ENCODE peak calls at places on chromosomes 1 and 21, in six cellular contexts. One of them, this sample, is unnamed.

GRCh38 chr1:246639732-246640131 is 73.5 kb downstream of the CNST start:
- DNase-seq in body of pancreas: no peak
- DNase-seq in stomach: no peak
- DNase-seq in spleen: no peak
- DNase-seq in astrocyte of the spinal cord: no peak
- DNase-seq in lower lobe of right lung: no peak
- DNase-seq in this sample: no peak

GRCh38 chr1:84773933-84774497 is 83.8 kb upstream of the SSX2IP start:
- DNase-seq in body of pancreas: no peak
- DNase-seq in stomach: no peak
- DNase-seq in spleen: no peak
- DNase-seq in astrocyte of the spinal cord: no peak
- DNase-seq in lower lobe of right lung: no peak
- DNase-seq in this sample: no peak

GRCh38 chr1:52296345-52296744 is 69.7 kb downstream of the CC2D1B start:
- DNase-seq in body of pancreas: peak
- DNase-seq in stomach: no peak
- DNase-seq in spleen: no peak
- DNase-seq in astrocyte of the spinal cord: peak
- DNase-seq in lower lobe of right lung: no peak
- DNase-seq in this sample: peak

GRCh38 chr1:39342776-39343175 is 138.3 kb downstream of the MACF1 start:
- DNase-seq in body of pancreas: no peak
- DNase-seq in stomach: no peak
- DNase-seq in spleen: no peak
- DNase-seq in astrocyte of the spinal cord: no peak
- DNase-seq in lower lobe of right lung: no peak
- DNase-seq in this sample: no peak

GRCh38 chr1:214380418-214380817 is 99.5 kb downstream of the SMYD2 start:
- DNase-seq in body of pancreas: no peak
- DNase-seq in stomach: no peak
- DNase-seq in spleen: no peak
- DNase-seq in astrocyte of the spinal cord: no peak
- DNase-seq in lower lobe of right lung: no peak
- DNase-seq in this sample: no peak

GRCh38 chr1:29333008-29333407 is 96.7 kb downstream of the PTPRU start:
- DNase-seq in body of pancreas: peak
- DNase-seq in stomach: no peak
- DNase-seq in spleen: no peak
- DNase-seq in astrocyte of the spinal cord: no peak
- DNase-seq in lower lobe of right lung: no peak
- DNase-seq in this sample: no peak

GRCh38 chr1:108732398-108732797 is 14.1 kb upstream of the STXBP3 start:
- DNase-seq in body of pancreas: no peak
- DNase-seq in stomach: no peak
- DNase-seq in spleen: no peak
- DNase-seq in astrocyte of the spinal cord: no peak
- DNase-seq in lower lobe of right lung: no peak
- DNase-seq in this sample: no peak

GRCh38 chr21:42570841-42571387 is 57.3 kb downstream of the SLC37A1 start:
- DNase-seq in body of pancreas: peak
- DNase-seq in stomach: peak
- DNase-seq in spleen: peak
- DNase-seq in astrocyte of the spinal cord: no peak
- DNase-seq in lower lobe of right lung: peak
- DNase-seq in this sample: no peak

GRCh38 chr1:37449936-37450335 is 24.4 kb upstream of the ZC3H12A start:
- DNase-seq in body of pancreas: no peak
- DNase-seq in stomach: no peak
- DNase-seq in spleen: peak
- DNase-seq in astrocyte of the spinal cord: no peak
- DNase-seq in lower lobe of right lung: peak
- DNase-seq in this sample: no peak

GRCh38 chr21:45102391-45102932 is 28.1 kb downstream of the ADARB1 start:
- DNase-seq in body of pancreas: no peak
- DNase-seq in stomach: peak
- DNase-seq in spleen: no peak
- DNase-seq in astrocyte of the spinal cord: no peak
- DNase-seq in lower lobe of right lung: no peak
- DNase-seq in this sample: no peak

GRCh38 chr1:160767417-160768294 is 28.3 kb upstream of the LY9 start:
- DNase-seq in body of pancreas: no peak
- DNase-seq in stomach: no peak
- DNase-seq in spleen: no peak
- DNase-seq in astrocyte of the spinal cord: no peak
- DNase-seq in lower lobe of right lung: no peak
- DNase-seq in this sample: no peak

DNA sequence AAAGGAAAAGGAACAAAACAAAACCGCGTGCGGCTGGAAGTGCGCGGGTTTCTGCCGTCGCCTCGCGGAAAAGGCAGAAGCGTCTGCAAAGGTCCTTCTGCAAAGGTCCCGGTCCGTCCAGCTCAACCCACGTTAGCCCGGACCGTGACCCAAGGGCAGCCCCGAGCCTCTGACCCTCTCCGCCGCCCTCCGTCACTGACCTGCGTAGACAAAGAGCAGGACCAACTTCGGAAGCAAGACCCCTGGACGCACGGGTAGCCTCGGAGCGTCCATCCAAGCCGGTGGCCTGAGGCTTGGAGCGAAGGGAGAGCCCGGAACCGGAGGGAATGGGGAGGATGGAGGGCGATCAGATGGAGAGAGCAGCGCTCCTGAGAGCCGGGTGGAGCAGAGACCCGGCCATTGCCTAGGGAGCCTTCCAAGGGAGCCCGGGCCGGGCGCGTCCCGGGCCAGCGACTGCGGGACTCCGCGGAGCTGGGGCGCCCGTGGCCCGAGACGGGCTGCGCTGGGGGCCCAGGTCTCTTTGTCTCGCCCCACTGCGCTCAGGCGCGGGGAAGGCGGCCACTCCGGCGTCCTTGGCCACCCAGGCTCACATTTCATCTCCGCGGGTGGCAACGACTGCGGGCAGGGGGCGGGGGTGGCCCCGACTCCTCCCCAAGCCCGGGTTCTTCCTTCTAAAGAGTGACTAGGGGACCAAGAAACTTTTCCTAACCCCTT is at the start of gene CYYR1:
- DNase-seq in body of pancreas: no peak
- DNase-seq in stomach: no peak
- DNase-seq in spleen: peak
- DNase-seq in astrocyte of the spinal cord: peak
- DNase-seq in lower lobe of right lung: peak
- DNase-seq in this sample: no peak
- H3K4me3 ChIP-seq in body of pancreas: no peak
- H3K4me3 ChIP-seq in stomach: peak
- H3K4me3 ChIP-seq in spleen: peak
- H3K4me3 ChIP-seq in astrocyte of the spinal cord: peak
- H3K4me3 ChIP-seq in lower lobe of right lung: peak
- H3K4me3 ChIP-seq in this sample: peak

DNA sequence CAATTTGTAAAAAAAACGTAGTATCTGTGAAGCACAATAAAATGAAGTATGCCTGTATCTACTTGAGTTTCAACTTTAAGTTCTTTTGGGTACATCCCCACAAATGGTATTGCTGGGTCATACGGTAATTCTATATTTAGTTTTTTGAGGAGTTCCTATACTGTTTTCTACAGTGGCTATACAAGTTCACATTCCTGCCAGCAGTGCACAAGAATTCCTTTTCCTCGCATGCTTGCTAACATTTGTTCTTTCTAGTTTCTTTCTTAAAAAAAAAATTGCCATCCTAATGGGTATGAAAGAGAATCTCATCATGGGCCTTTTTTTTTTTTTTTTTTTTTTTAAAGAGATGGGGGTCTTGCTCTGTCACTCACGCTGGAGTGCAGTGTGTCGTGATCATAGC is 41.9 kb downstream of the UCK2 start:
- DNase-seq in body of pancreas: no peak
- DNase-seq in stomach: no peak
- DNase-seq in spleen: no peak
- DNase-seq in astrocyte of the spinal cord: no peak
- DNase-seq in lower lobe of right lung: no peak
- DNase-seq in this sample: no peak
- TF ChIP-seq CTCF in body of pancreas: no peak
- TF ChIP-seq CTCF in stomach: no peak
- TF ChIP-seq CTCF in spleen: no peak
- TF ChIP-seq CTCF in astrocyte of the spinal cord: peak
- TF ChIP-seq CTCF in lower lobe of right lung: no peak
- TF ChIP-seq CTCF in this sample: peak

GRCh38 chr1:155940993-155941844 is at the start of gene RXFP4:
- DNase-seq in body of pancreas: no peak
- DNase-seq in stomach: peak
- DNase-seq in spleen: peak
- DNase-seq in astrocyte of the spinal cord: no peak
- DNase-seq in lower lobe of right lung: peak
- DNase-seq in this sample: no peak
- H3K4me3 ChIP-seq in body of pancreas: no peak
- H3K4me3 ChIP-seq in stomach: no peak
- H3K4me3 ChIP-seq in spleen: no peak
- H3K4me3 ChIP-seq in astrocyte of the spinal cord: no peak
- H3K4me3 ChIP-seq in lower lobe of right lung: peak
- H3K4me3 ChIP-seq in this sample: no peak

DNA sequence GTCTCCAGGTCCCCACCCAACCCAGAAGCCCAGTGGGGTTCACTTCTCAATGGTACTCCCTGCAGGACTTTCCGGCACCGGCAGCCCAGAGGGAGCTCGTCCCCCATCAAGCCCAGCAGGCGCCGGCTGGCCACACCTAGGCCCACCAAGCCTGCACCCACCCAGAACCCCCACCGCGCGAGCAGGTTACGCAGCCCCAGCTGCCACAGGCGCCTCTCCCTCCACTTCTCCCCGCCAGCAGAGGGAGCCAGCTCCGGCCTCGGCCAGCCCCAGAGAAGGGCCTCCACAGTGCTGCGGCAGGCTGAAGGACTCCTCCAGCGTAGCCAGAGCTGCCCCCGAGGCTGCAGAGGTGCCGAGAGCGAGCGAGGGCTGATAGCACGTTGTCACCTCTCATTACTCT is 722.3 kb downstream of the PLA2G4A start:
- DNase-seq in body of pancreas: no peak
- DNase-seq in stomach: no peak
- DNase-seq in spleen: peak
- DNase-seq in astrocyte of the spinal cord: no peak
- DNase-seq in lower lobe of right lung: no peak
- DNase-seq in this sample: no peak
- TF ChIP-seq CTCF in body of pancreas: no peak
- TF ChIP-seq CTCF in stomach: no peak
- TF ChIP-seq CTCF in spleen: no peak
- TF ChIP-seq CTCF in astrocyte of the spinal cord: no peak
- TF ChIP-seq CTCF in lower lobe of right lung: no peak
- TF ChIP-seq CTCF in this sample: no peak

GRCh38 chr21:15617968-15618367 is 111.8 kb upstream of the USP25 start:
- DNase-seq in body of pancreas: no peak
- DNase-seq in stomach: no peak
- DNase-seq in spleen: no peak
- DNase-seq in astrocyte of the spinal cord: peak
- DNase-seq in lower lobe of right lung: no peak
- DNase-seq in this sample: no peak
- H3K4me3 ChIP-seq in body of pancreas: no peak
- H3K4me3 ChIP-seq in stomach: no peak
- H3K4me3 ChIP-seq in spleen: no peak
- H3K4me3 ChIP-seq in astrocyte of the spinal cord: no peak
- H3K4me3 ChIP-seq in lower lobe of right lung: no peak
- H3K4me3 ChIP-seq in this sample: no peak

GRCh38 chr1:196131691-196132090 is 476.5 kb downstream of the KCNT2 start:
- DNase-seq in body of pancreas: no peak
- DNase-seq in stomach: no peak
- DNase-seq in spleen: no peak
- DNase-seq in astrocyte of the spinal cord: no peak
- DNase-seq in lower lobe of right lung: no peak
- DNase-seq in this sample: no peak

DNA sequence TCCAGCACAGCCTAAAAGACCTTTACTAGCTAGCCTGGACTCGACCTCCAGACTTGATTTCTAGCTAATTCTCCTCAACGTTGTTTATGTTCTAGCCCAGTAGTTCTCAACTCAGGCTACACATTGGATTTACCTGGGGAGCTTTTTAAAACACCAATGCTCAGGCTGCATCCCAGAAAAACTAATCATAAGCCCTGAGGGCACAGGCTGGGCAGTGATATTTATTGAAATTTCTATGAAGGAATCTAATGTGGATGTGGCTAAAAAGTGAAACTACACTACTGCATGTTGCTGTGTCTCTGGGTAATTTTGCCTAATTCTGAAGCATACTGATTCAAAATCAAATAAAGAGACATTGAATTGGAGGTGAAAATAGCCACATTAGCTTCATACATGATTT is 479.4 kb downstream of the KCNT2 start:
- DNase-seq in body of pancreas: no peak
- DNase-seq in stomach: no peak
- DNase-seq in spleen: no peak
- DNase-seq in astrocyte of the spinal cord: no peak
- DNase-seq in lower lobe of right lung: no peak
- DNase-seq in this sample: no peak
- TF ChIP-seq CTCF in body of pancreas: no peak
- TF ChIP-seq CTCF in stomach: no peak
- TF ChIP-seq CTCF in spleen: no peak
- TF ChIP-seq CTCF in astrocyte of the spinal cord: no peak
- TF ChIP-seq CTCF in lower lobe of right lung: no peak
- TF ChIP-seq CTCF in this sample: no peak

DNA sequence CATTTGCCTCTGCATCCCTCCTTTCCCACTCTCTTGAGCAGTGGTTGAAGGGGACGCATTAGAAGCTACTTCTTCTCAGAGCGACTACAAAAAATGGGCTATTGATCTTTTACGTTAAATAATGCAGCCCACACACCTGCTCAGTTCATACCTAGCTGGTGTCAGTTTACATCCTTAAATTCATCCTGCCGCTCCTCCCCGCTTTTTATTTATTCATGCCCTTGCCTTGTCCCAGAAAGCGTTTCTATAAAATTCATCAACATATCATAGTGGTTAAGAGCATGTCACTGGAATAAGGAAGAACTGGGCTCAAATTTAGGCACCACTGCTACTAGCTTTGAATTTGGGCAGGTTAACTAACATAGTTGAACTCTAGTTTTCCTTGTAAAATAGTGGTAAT is 66.0 kb upstream of the TINAGL1 start:
- DNase-seq in body of pancreas: no peak
- DNase-seq in stomach: no peak
- DNase-seq in spleen: no peak
- DNase-seq in astrocyte of the spinal cord: no peak
- DNase-seq in lower lobe of right lung: no peak
- DNase-seq in this sample: no peak
- H3K4me3 ChIP-seq in body of pancreas: no peak
- H3K4me3 ChIP-seq in stomach: no peak
- H3K4me3 ChIP-seq in spleen: no peak
- H3K4me3 ChIP-seq in astrocyte of the spinal cord: no peak
- H3K4me3 ChIP-seq in lower lobe of right lung: no peak
- H3K4me3 ChIP-seq in this sample: no peak